ENCODE peak calls at places on chromosomes 12 and 14, in ten cellular contexts. F, W, A, X, D, M, G, P, V and Y are unnamed samples. For H3K36me3 and H3K27me3, the result is how much of the 10 kb centered on the place peaks cover.

GRCh38 chr12:116066381-116067230 is 210.9 kb downstream of the MED13L start:
- DNase-seq in F (peak), P (peak), A (no peak), V (peak), D (no peak), M (peak), X (peak), W (peak), G (no peak), Y (no peak)

GRCh38 chr12:98645572-98646067 is 530 bp downstream of the APAF1 start:
- DNase-seq in G (no peak), W (peak), P (peak), D (peak), M (no peak), F (no peak), V (peak), X (no peak), A (peak), Y (no peak)

GRCh38 chr12:47744005-47744651 is 14.6 kb downstream of the RAPGEF3 start:
- DNase-seq in A (no peak), F (no peak), P (peak), V (peak), D (no peak), M (no peak), W (peak), X (no peak), G (no peak), Y (no peak)

GRCh38 chr14:52240623-52241022 is 26.9 kb upstream of the PTGDR start:
- DNase-seq in D (no peak), F (no peak), W (no peak), G (no peak), M (no peak), V (no peak), X (no peak), P (no peak), A (no peak), Y (no peak)

GRCh38 chr12:1720494-1720893 is 29.6 kb downstream of the ADIPOR2 start:
- DNase-seq in V (no peak), M (no peak), X (no peak), W (no peak), G (no peak), P (no peak), F (no peak), A (no peak), D (no peak), Y (no peak)

GRCh38 chr12:7557227-7557626 is 53.6 kb upstream of the CD163 start:
- DNase-seq in G (no peak), W (no peak), X (no peak), V (no peak), D (no peak), M (no peak), F (no peak), P (no peak), A (no peak), Y (no peak)

GRCh38 chr12:65171870-65172269 is 2.5 kb downstream of the LEMD3 start:
- DNase-seq in M (no peak), W (no peak), V (no peak), A (no peak), F (no peak), P (peak), G (no peak), D (no peak), X (peak), Y (no peak)

GRCh38 chr14:95346820-95347219 is 27.1 kb upstream of the CLMN start:
- DNase-seq in A (no peak), F (no peak), W (no peak), V (no peak), M (no peak), P (no peak), X (no peak), G (peak), D (no peak), Y (no peak)

GRCh38 chr12:85663631-85664030 is 172.6 kb downstream of the RASSF9 start:
- DNase-seq in V (no peak), M (no peak), D (no peak), A (no peak), G (no peak), W (no peak), P (no peak), X (no peak), F (no peak), Y (no peak)

GRCh38 chr12:98532687-98533304 is 17.4 kb downstream of the TMPO start:
- DNase-seq in V (no peak), F (no peak), W (no peak), M (no peak), D (no peak), P (peak), X (peak), G (no peak), A (no peak), Y (no peak)

GRCh38 chr12:27277846-27278260 is 33.8 kb downstream of the STK38L start:
- DNase-seq in A (peak), G (no peak), F (no peak), D (no peak), W (no peak), P (peak), M (no peak), V (no peak), X (peak), Y (peak)

GRCh38 chr14:60721331-60722162 is 2.6 kb downstream of the SIX4 start:
- DNase-seq in V (peak), M (no peak), P (peak), G (peak), F (peak), X (peak), D (peak), A (peak), W (peak), Y (peak)

GRCh38 chr14:96805906-96806305 is 8.7 kb downstream of the VRK1 start:
- DNase-seq in D (no peak), F (no peak), W (no peak), M (peak), A (no peak), G (no peak), P (no peak), X (no peak), V (no peak), Y (no peak)

GRCh38 chr12:6253278-6253677 is 53.1 kb downstream of the CD9 start:
- DNase-seq in V (no peak), P (no peak), D (no peak), W (no peak), X (no peak), M (no peak), G (no peak), A (no peak), F (no peak), Y (no peak)

GRCh38 chr12:29551879-29552278 is 54.4 kb upstream of the OVCH1 start:
- DNase-seq in A (no peak), D (no peak), X (no peak), G (no peak), F (no peak), V (no peak), M (no peak), P (no peak), W (no peak), Y (no peak)

GRCh38 chr14:103581206-103581605 is 18.4 kb downstream of the COA8 start:
- DNase-seq in G (no peak), X (no peak), V (no peak), F (no peak), P (peak), M (no peak), W (no peak), A (no peak), D (no peak), Y (no peak)

GRCh38 chr12:68405292-68405900 is 73.2 kb upstream of the MDM1 start:
- DNase-seq in F (no peak), G (no peak), P (no peak), D (no peak), V (no peak), X (peak), W (no peak), M (no peak), A (no peak), Y (no peak)

GRCh38 chr12:57522887-57523705 is 472 bp downstream of the MBD6 start:
- DNase-seq in V (no peak), X (peak), W (peak), P (peak), D (peak), F (peak), G (peak), A (peak), M (peak), Y (peak)

GRCh38 chr12:39692258-39692853 is 72.8 kb upstream of the ABCD2 start:
- DNase-seq in V (no peak), A (no peak), W (no peak), D (no peak), M (no peak), X (peak), P (peak), G (no peak), F (no peak), Y (no peak)

GRCh38 chr12:96981053-96981452 is 74.0 kb downstream of the NEDD1 start:
- DNase-seq in W (no peak), X (peak), P (peak), A (no peak), G (no peak), F (no peak), M (no peak), V (no peak), D (no peak), Y (no peak)

GRCh38 chr12:69468237-69469026 is 1.8 kb upstream of the FRS2 start:
- DNase-seq in F (no peak), V (no peak), M (no peak), A (no peak), X (peak), P (peak), D (no peak), W (no peak), G (no peak), Y (no peak)

GRCh38 chr14:92962031-92962830 is 39.3 kb downstream of the CHGA start:
- DNase-seq in F (peak), W (no peak), X (no peak), P (no peak), D (no peak), G (no peak), A (no peak), V (no peak), M (no peak), Y (no peak)

GRCh38 chr12:109126781-109127180 is 10.4 kb downstream of the ACACB start:
- DNase-seq in F (no peak), A (no peak), V (no peak), X (peak), G (no peak), M (no peak), D (peak), P (no peak), W (no peak), Y (no peak)

GRCh38 chr14:70808023-70808401 is 1.3 kb downstream of the MAP3K9 start:
- DNase-seq in D (no peak), X (no peak), M (no peak), A (no peak), V (peak), P (peak), F (peak), W (peak), G (no peak), Y (no peak)

GRCh38 chr12:114480309-114481199 is 74.6 kb upstream of the TBX5 start:
- DNase-seq in P (no peak), A (no peak), G (no peak), F (no peak), W (no peak), V (no peak), X (peak), D (no peak), M (no peak), Y (no peak)

GRCh38 chr12:739349-739748 is 13.0 kb upstream of the WNK1 start:
- DNase-seq in M (no peak), P (no peak), A (no peak), F (no peak), V (no peak), D (no peak), G (no peak), W (no peak), X (no peak), Y (no peak)

GRCh38 chr12:116294464-116295002 is 17.0 kb upstream of the MED13L start:
- DNase-seq in F (no peak), A (no peak), P (no peak), X (no peak), W (no peak), D (no peak), V (no peak), G (no peak), M (no peak), Y (no peak)

GRCh38 chr12:107322063-107322462 is 228.7 kb upstream of the CRY1 start:
- DNase-seq in P (no peak), X (no peak), F (no peak), D (no peak), V (peak), G (no peak), M (no peak), W (peak), A (no peak), Y (no peak)

GRCh38 chr12:58253663-58254062 is 312.3 kb downstream of the ATP23 start:
- DNase-seq in V (no peak), A (no peak), X (no peak), G (no peak), W (no peak), M (no peak), F (no peak), D (no peak), P (peak), Y (no peak)

GRCh38 chr12:96006727-96007126 is 10.6 kb upstream of the HAL start:
- DNase-seq in G (no peak), D (no peak), A (no peak), P (no peak), W (no peak), X (no peak), F (no peak), V (no peak), M (no peak), Y (no peak)

GRCh38 chr12:108565976-108566375 is 3.6 kb downstream of the ISCU start:
- DNase-seq in X (peak), A (peak), M (peak), V (peak), G (no peak), W (peak), F (peak), P (peak), D (peak), Y (no peak)

GRCh38 chr14:51979399-51979709 is 10.0 kb upstream of the RTRAF start:
- DNase-seq in M (no peak), A (no peak), P (no peak), V (no peak), D (no peak), W (no peak), G (no peak), F (no peak), X (no peak), Y (no peak)

GRCh38 chr12:98369601-98370000 is 145.8 kb upstream of the TMPO start:
- DNase-seq in D (no peak), A (no peak), G (no peak), F (no peak), W (no peak), X (peak), M (no peak), P (peak), V (no peak), Y (no peak)

GRCh38 chr14:70002589-70003240 is 123.5 kb downstream of the SMOC1 start:
- DNase-seq in X (peak), M (no peak), A (no peak), W (no peak), V (no peak), F (no peak), P (no peak), D (no peak), G (no peak), Y (no peak)

DNA sequence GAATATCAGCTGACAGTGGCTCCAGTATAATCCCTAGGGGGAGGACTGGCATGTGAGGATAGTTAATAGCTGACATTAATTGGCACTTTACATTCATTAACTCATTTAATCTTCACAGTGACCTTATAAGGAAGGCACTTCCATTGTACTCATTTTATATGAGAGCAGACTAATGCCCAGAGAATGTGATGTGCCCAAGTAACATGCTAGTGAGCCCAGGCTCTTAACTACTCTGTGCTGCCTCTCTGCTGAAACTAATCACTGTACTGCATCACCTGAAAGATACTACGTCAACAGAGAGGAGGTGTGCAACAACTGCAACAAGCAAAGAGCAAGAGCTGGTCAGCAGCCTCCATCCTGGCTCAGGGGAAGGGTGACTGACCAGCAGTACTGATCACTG is 40.1 kb downstream of the GALNT4 start:
- DNase-seq in M (no peak), P (no peak), F (no peak), D (no peak), W (no peak), G (no peak), V (no peak), X (no peak), A (no peak), Y (no peak)
- H3K36me3 ChIP-seq in M (under half), P (under half), F (under half), D (under half), W (under half), G (under half), V (under half), X (under half), A (under half), Y (under half)

GRCh38 chr14:67526676-67527459 is 6.2 kb upstream of the PLEKHH1 start:
- DNase-seq in D (no peak), A (peak), M (no peak), P (peak), X (peak), V (no peak), W (peak), G (no peak), F (no peak), Y (no peak)

GRCh38 chr14:67527756-67528155 is 5.3 kb upstream of the PLEKHH1 start:
- DNase-seq in D (no peak), X (no peak), M (no peak), G (no peak), P (no peak), W (no peak), F (no peak), V (no peak), A (no peak), Y (no peak)

GRCh38 chr14:67526181-67526580 is 6.9 kb upstream of the PLEKHH1 start:
- DNase-seq in W (no peak), V (no peak), D (no peak), M (no peak), G (no peak), P (no peak), X (no peak), A (no peak), F (no peak), Y (no peak)

GRCh38 chr14:67524152-67524963 is 8.7 kb upstream of the PLEKHH1 start:
- DNase-seq in X (no peak), A (no peak), F (no peak), W (no peak), V (no peak), P (no peak), D (peak), G (no peak), M (no peak), Y (no peak)

DNA sequence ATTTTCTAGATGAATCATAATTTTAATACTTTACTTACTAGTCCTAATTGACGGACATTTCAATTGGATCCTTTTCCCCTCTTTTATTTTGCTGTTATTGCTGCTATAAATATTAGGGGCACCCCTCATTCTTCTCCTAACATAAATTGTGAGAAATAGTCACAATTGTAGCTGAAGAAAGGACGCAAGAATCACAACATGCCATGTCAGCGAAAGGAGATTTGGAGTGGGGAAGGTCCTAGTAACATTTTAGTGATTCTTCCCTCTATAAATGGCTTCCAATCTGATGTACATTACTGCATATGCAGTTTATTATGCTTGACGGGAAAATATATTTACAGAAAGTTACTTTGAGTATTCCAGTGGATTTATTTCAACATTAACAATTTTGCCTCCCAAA is 7.7 kb upstream of the PLEKHH1 start:
- DNase-seq in X (no peak), V (no peak), P (no peak), A (no peak), G (no peak), D (no peak), M (no peak), W (no peak), F (no peak), Y (no peak)
- H3K27me3 ChIP-seq in X (under half), V (under half), P (under half), A (under half), G (under half), D (under half), M (under half), W (under half), F (under half), Y (under half)

GRCh38 chr12:90958995-90959394 is 4.0 kb upstream of the CCER1 start:
- DNase-seq in W (no peak), D (no peak), M (no peak), X (peak), F (no peak), A (no peak), G (no peak), P (peak), V (no peak), Y (no peak)
- H3K4me3 ChIP-seq in W (no peak), D (no peak), M (no peak), X (no peak), F (no peak), A (no peak), G (no peak), P (no peak), V (no peak), Y (no peak)

GRCh38 chr12:76060111-76060510 is 24.4 kb downstream of the NAP1L1 start:
- DNase-seq in X (no peak), P (no peak), D (no peak), A (no peak), V (no peak), F (no peak), G (no peak), M (no peak), W (no peak), Y (no peak)
- H3K36me3 ChIP-seq in X (under half), P (under half), D (half or more), A (under half), V (half or more), F (half or more), G (half or more), M (half or more), W (under half), Y (under half)

DNA sequence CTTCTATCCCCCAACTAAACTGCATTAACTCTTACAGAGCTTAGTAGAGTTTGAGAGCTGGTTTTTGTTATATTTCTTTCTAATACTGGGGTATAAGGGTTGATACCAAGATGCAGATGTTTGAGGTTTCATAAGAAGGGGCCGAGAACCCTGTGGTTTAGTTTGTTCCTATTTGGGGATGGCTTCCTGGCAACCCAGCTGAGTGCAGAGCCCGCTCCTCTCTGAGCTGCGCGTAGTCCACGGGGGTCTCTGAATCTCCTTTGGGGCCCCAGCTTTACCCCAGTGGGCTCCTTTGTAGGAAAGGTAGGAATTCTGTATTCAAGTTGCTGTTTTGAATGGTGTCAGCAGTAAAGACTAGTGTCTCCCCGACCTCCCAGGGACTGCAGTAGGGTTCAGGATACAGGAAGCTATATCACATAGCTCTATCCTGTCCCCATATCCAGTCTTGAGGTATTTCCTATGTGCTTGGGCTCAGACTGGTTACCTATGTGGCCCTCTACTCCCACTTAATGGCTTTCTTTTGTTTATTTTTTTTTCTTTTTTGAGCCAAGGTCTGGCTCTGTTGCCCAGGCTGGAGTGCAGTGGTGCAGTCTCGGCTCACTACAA is 25.4 kb downstream of the PLXNC1 start:
- DNase-seq in A (no peak), W (no peak), M (no peak), V (no peak), G (no peak), X (no peak), D (no peak), P (no peak), F (no peak), Y (no peak)
- H3K27me3 ChIP-seq in A (under half), W (under half), M (under half), V (under half), G (under half), X (under half), D (under half), P (under half), F (under half), Y (under half)

GRCh38 chr12:61282790-61283575 is 977.2 kb upstream of the USP15 start:
- DNase-seq in V (no peak), G (no peak), W (no peak), F (no peak), M (no peak), D (no peak), X (no peak), P (peak), A (no peak), Y (no peak)
- H3K4me3 ChIP-seq in V (no peak), G (no peak), W (no peak), F (no peak), M (no peak), D (no peak), X (no peak), P (no peak), A (no peak), Y (no peak)

GRCh38 chr12:50636505-50636904 is 127.4 kb upstream of the ATF1 start:
- DNase-seq in M (no peak), W (no peak), G (no peak), F (no peak), X (no peak), P (no peak), V (no peak), D (no peak), A (no peak), Y (no peak)
- H3K36me3 ChIP-seq in M (under half), W (under half), G (under half), F (under half), X (under half), P (under half), V (under half), D (under half), A (under half), Y (under half)